ENCODE peak calls at places on chromosomes 4 and X, in four cellular contexts. D is IMR-90, J is Peyer's patch, B is stomach. Y is an unnamed sample.

GRCh38 chr4:81807927-81808672 is 336.4 kb upstream of the RASGEF1B start:
- DNase-seq in D (no peak), B (peak; percentile 55), J (no peak), Y (no peak)

GRCh38 chrX:13254076-13254785 is 65.6 kb downstream of the ATXN3L start:
- DNase-seq in J (no peak), B (no peak), D (peak; percentile 53), Y (peak; percentile 80)

GRCh38 chrX:28312965-28313364 is 274.3 kb upstream of the IL1RAPL1 start:
- DNase-seq in D (peak; percentile 0), J (no peak), B (no peak), Y (no peak)

GRCh38 chr4:6195602-6196319 is 4.6 kb downstream of the JAKMIP1 start:
- DNase-seq in B (no peak), J (no peak), D (no peak), Y (peak; percentile 39)

GRCh38 chr4:73661646-73662119 is 41.4 kb upstream of the RASSF6 start:
- DNase-seq in J (no peak), D (peak; percentile 99), B (no peak), Y (no peak)

GRCh38 chrX:135651647-135652295 is 61.7 kb upstream of the CT45A1 start:
- DNase-seq in B (no peak), J (no peak), D (no peak), Y (no peak)

GRCh38 chr4:8029689-8030088 is 90.0 kb upstream of the AFAP1 start:
- DNase-seq in B (no peak), D (no peak), J (no peak), Y (no peak)

GRCh38 chr4:17500574-17500973 is 11.3 kb downstream of the QDPR start:
- DNase-seq in B (no peak), J (no peak), D (no peak), Y (no peak)

GRCh38 chr4:80306255-80306654 is 29.3 kb upstream of the CFAP299 start:
- DNase-seq in B (no peak), D (peak; percentile 54), J (no peak), Y (no peak)
- TF ChIP-seq POLR2A in B (no peak), D (no peak), J (no peak), Y (no peak)

GRCh38 chr4:1727117-1728031 is 6.1 kb downstream of the TACC3 start:
- DNase-seq in B (peak; percentile 67), J (peak; percentile 81), D (peak; percentile 75), Y (peak; percentile 90)

GRCh38 chr4:1725521-1725920 is 4.2 kb downstream of the TACC3 start:
- DNase-seq in B (no peak), J (no peak), D (no peak), Y (peak; percentile 76)

GRCh38 chr4:1728061-1728980 is 7.0 kb downstream of the TACC3 start:
- DNase-seq in J (no peak), B (peak; percentile 59), D (no peak), Y (peak; percentile 79)

GRCh38 chr4:1723131-1723801 is 1.9 kb downstream of the TACC3 start:
- DNase-seq in J (peak; percentile 40), B (no peak), D (no peak), Y (peak; percentile 90)

GRCh38 chr4:1726146-1726934 is 5.0 kb downstream of the TACC3 start:
- DNase-seq in J (peak; percentile 93), D (peak; percentile 78), B (peak; percentile 96), Y (peak; percentile 97)
- H3K4me1 ChIP-seq in J (peaks cover 3% of the 10 kb centered on the region), D (peaks cover 19% of the 10 kb centered on the region), B (peaks cover 80% of the 10 kb centered on the region), Y (peaks cover 87% of the 10 kb centered on the region)

GRCh38 chr4:176780995-176781738 is 11.6 kb downstream of the VEGFC start:
- DNase-seq in J (no peak), D (no peak), B (no peak), Y (no peak)

GRCh38 chr4:176782191-176782590 is 10.5 kb downstream of the VEGFC start:
- DNase-seq in B (no peak), D (no peak), J (no peak), Y (no peak)

GRCh38 chr4:176779421-176779820 is 13.3 kb downstream of the VEGFC start:
- DNase-seq in B (no peak), J (no peak), D (no peak), Y (no peak)

GRCh38 chr4:176782794-176783193 is 9.9 kb downstream of the VEGFC start:
- DNase-seq in B (no peak), D (peak; percentile 54), J (no peak), Y (no peak)

GRCh38 chr4:176781739-176782100 is 11.0 kb downstream of the VEGFC start:
- DNase-seq in B (no peak), D (no peak), J (no peak), Y (no peak)
- H3K27ac ChIP-seq in B (no peak overlapping the region), D (peak overlapping the region; percentile 80), J (peak overlapping the region; percentile 5), Y (no peak overlapping the region)

DNA sequence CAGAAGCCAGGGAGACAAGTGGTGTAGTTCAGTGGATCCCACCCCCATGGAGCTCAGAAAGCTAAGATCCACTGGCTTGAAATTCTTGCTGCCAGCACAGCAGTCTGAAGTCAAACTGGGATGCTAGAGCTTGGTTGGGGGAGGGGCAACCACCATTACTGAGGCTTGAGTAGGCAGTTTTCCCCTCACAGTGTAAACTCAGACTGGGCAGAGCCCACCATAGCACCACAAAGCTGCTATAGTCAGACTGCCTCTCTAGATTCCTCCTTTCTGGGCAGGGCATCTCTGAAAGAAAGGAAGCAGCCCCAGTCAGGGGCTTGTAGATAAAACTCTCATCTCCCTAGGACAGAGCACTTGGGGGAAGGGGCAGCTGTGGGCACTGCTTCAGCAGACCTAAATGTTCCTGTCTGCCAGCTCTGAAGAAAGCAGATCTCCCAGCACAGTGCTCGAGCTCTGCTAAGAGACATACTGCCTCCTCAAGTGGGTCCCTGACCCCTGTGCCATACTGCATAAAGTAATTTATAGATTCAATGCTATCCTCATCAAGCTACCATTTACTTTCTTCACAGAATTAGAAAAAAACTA is 163.2 kb downstream of the HHIP start:
- DNase-seq in J (no peak), D (no peak), B (no peak), Y (no peak)
- TF ChIP-seq POLR2A in J (no peak), D (no peak), B (no peak), Y (no peak)

GRCh38 chr4:15413623-15414019 is 14.2 kb upstream of the C1QTNF7 start:
- DNase-seq in B (no peak), D (no peak), J (no peak), Y (no peak)

GRCh38 chr4:15416357-15417327 is 11.2 kb upstream of the C1QTNF7 start:
- DNase-seq in D (no peak), J (no peak), B (no peak), Y (no peak)

GRCh38 chr4:15410750-15411149 is 17.1 kb upstream of the C1QTNF7 start:
- DNase-seq in B (no peak), D (no peak), J (no peak), Y (no peak)

GRCh38 chr4:15414601-15415091 is 13.2 kb upstream of the C1QTNF7 start:
- DNase-seq in J (no peak), D (peak; percentile 68), B (no peak), Y (no peak)

DNA sequence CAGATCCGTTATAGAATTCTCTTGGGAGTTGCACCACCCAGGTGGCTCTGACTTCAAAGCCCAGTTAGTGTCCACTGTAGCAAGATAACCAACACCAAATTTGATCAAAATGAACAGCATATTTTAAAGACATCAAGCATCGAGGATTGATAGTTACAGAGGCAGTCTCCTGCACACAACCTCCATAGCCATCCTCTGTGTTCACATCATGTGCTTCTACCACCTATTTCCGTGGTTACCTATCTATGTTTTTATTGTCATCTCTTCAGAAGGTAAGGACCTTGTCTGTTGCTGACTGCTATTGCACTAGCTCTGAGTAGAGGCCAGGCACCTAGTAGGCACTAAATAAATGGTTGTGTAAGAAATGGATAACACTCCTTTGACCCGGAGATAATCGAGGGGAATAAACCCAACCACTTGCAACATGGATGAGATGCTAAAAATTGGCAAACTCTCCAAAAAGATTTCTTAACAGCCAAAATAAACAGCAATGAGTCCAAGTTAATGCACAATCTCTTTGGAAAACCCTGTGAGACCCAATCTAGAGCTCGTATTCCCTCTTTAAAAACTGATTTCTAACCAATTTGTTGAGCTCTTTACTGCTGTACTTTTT is 14.7 kb upstream of the C1QTNF7 start:
- DNase-seq in D (no peak), J (no peak), B (no peak), Y (no peak)
- H3K4me1 ChIP-seq in D (peaks cover 4% of the 10 kb centered on the region), J (no peaks in the 10 kb centered on the region), B (peaks cover 58% of the 10 kb centered on the region), Y (peaks cover 55% of the 10 kb centered on the region)

Y was measured in spleen.